ENCODE peak calls at places on chromosome 19, in four cellular contexts. F is thoracic aorta, O is testis, P is astrocyte. E is an unnamed sample. For H3K27me3, the result is how much of the 10 kb centered on the place peaks cover.

GRCh38 chr19:7744871-7745270 is 2.5 kb downstream of the CD209 start:
- DNase-seq in P (no peak), O (peak), F (no peak), E (no peak)

GRCh38 chr19:49264258-49264657 is 60.7 kb downstream of the SLC6A16 start:
- DNase-seq in P (no peak), O (no peak), F (no peak), E (no peak)

GRCh38 chr19:52535831-52536800 is 8.6 kb downstream of the ZNF808 start:
- DNase-seq in P (peak), O (peak), F (peak), E (peak)

GRCh38 chr19:42325896-42326771 is 699 bp downstream of the MEGF8 start:
- DNase-seq in F (no peak), O (no peak), P (no peak), E (peak)

GRCh38 chr19:39047076-39047475 is 14.7 kb upstream of the FBXO27 start:
- DNase-seq in F (no peak), P (no peak), O (no peak), E (no peak)

GRCh38 chr19:31064486-31064885 is 284.8 kb downstream of the TSHZ3 start:
- DNase-seq in P (no peak), F (no peak), O (no peak), E (no peak)

GRCh38 chr19:34838248-34838647 is 65.2 kb upstream of the ZNF599 start:
- DNase-seq in O (no peak), F (no peak), P (no peak), E (no peak)

GRCh38 chr19:30856376-30856775 is 484.2 kb downstream of the ZNF536 start:
- DNase-seq in O (no peak), P (no peak), F (no peak), E (no peak)

GRCh38 chr19:20247016-20247683 is 80.1 kb downstream of the ZNF486 start:
- DNase-seq in F (no peak), O (peak), P (peak), E (peak)

GRCh38 chr19:44212865-44213346 is 574 bp downstream of the ZNF227 start:
- DNase-seq in F (no peak), O (no peak), P (peak), E (no peak)

GRCh38 chr19:37893845-37894575 is 12.4 kb downstream of the WDR87 start:
- DNase-seq in O (no peak), F (no peak), P (no peak), E (no peak)

GRCh38 chr19:16340092-16340491 is 15.5 kb downstream of the KLF2 start:
- DNase-seq in F (no peak), P (peak), O (no peak), E (no peak)

GRCh38 chr19:16343156-16343555 is 18.5 kb downstream of the KLF2 start:
- DNase-seq in F (no peak), P (no peak), O (no peak), E (peak)

GRCh38 chr19:16339361-16339725 is 14.7 kb downstream of the KLF2 start:
- DNase-seq in P (no peak), F (no peak), O (no peak), E (no peak)

GRCh38 chr19:16340654-16341053 is 16.0 kb downstream of the KLF2 start:
- DNase-seq in O (no peak), F (no peak), P (no peak), E (no peak)

DNA sequence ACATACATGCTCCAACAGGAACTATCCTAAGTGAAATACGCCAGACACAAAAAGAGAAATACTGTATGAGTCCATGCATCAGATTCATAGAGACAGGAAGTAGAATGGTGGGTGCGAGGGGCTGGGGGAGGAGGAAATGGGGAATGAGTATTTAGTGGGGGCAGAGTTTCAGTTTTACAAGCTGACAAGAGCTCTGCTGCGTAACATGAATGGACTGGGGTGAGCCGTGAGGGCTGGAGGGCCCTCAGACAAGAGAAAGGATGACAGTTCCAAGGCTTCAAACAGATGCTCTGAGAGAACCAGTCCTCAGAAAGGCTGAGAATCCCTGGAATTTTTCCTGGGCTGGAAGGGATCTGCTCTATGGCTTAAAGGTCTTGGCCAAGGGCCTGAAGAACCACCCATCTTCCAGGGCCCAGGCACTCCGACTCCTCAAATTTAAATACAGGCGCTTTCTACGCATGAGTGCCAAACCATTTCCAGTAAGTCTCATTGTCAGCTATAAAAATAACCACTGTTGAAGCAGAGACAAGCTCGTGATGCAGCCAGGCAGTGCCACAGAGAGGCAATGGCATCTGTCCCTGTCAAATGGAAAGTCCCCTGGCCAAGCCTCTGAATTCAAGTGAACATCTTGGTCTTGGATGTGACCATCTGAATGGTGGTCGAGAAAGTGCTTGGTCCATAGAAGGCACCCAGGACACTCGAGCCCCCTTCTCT is 17.5 kb downstream of the KLF2 start:
- DNase-seq in O (peak), F (no peak), P (peak), E (peak)
- H3K27me3 ChIP-seq in O (under half), F (under half), P (under half), E (under half)

DNA sequence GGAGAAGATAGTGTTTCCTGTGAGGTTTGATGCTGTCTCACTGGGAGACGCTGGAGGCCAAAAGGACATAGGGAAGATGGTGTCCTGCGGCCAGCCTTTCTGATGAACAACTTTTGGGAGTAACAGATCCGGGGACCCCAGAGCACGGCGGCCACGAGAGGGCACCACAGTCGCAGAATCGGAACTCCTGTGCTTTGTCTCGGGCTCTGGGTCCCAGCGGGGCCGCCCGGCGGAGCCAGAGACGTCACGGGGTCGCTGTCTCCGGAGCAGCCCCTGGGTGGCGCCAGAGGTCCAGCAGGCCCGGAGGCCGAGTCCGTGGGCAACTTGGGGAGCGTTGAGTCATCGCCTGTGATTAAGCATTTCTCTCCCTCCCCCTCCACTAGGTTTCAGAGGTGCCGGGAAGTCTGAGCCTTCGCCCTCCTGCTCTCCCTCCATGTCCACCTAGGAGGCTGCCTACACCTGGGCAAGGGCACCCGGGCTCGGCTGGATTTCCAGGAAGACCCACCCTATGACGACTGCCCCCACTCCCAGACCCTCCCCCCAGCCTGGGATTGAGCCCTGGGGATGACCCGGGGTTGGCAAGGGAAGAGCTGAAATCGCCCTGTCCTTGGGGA is 3.2 kb downstream of the NANOS3 start:
- DNase-seq in P (peak), O (peak), F (peak), E (peak)
- H3K4me3 ChIP-seq in P (peak), O (no peak), F (peak), E (no peak)

GRCh38 chr19:1136201-1136600 is 32.4 kb downstream of the GPX4 start:
- DNase-seq in P (no peak), F (no peak), O (no peak), E (no peak)
- H3K27me3 ChIP-seq in P (under half), F (under half), O (under half), E (under half)

GRCh38 chr19:10517760-10518443 is 655 bp upstream of the S1PR5 start:
- DNase-seq in P (no peak), O (no peak), F (no peak), E (peak)
- H3K4me3 ChIP-seq in P (peak), O (peak), F (peak), E (no peak)

GRCh38 chr19:13606156-13606555 is 99.9 kb upstream of the CACNA1A start:
- DNase-seq in F (no peak), O (no peak), P (no peak), E (no peak)

GRCh38 chr19:13600802-13601201 is 94.5 kb upstream of the CACNA1A start:
- DNase-seq in F (no peak), P (no peak), O (no peak), E (no peak)

GRCh38 chr19:13610042-13610691 is 103.9 kb upstream of the CACNA1A start:
- DNase-seq in P (no peak), F (no peak), O (no peak), E (no peak)

GRCh38 chr19:13600091-13600490 is 93.8 kb upstream of the CACNA1A start:
- DNase-seq in P (no peak), F (no peak), O (no peak), E (no peak)

GRCh38 chr19:13604902-13605586 is 98.8 kb upstream of the CACNA1A start:
- DNase-seq in P (no peak), O (no peak), F (no peak), E (no peak)
- H3K27me3 ChIP-seq in P (under half), O (under half), F (under half), E (under half)

DNA sequence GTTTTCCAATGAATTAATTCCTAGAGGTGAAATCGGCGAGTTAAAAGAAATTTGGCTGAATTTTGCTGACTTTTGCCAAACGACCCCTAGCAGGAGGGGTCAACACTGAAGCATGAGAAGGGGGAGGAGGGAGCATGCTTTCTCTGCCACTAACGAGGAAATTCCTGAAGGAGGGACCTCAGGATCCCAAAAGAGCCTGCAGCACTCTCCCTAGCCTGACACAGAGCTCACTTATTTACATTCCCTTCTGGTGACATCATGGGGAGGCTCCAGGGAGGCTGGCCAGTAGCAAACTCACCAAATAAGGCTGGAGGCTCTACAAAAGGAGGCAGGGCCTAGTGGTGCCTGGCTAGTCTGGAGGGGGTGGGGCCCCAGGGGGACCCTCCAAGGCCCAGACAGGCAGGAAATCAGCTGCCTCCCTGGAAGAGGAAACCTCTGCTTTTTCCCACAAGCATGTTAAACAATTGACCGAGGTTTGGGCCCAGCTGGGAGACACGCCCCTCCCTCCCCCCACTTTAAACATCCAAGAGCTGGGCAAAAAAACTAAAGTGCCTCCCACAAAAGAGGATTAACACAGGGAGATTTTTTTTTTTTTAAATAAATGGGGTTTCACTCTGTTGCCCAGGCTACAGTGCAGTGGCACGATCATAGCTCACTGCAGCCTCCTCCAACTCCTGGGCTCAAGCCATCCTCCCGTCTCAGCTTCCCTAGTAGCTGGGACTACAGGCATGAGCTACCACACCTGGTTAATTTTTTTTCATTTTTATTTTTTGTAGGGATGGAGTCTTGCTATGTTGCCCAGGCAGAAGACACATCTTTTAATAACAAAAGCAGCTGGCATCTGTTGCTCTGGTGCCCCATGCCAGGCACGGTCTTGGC is 2.1 kb downstream of the DAPK3 start:
- DNase-seq in F (peak), P (peak), O (peak), E (peak)
- H3K4me3 ChIP-seq in F (peak), P (peak), O (peak), E (no peak)

GRCh38 chr19:33684550-33685303 is 63.0 kb downstream of the CHST8 start:
- DNase-seq in O (no peak), P (no peak), F (no peak), E (no peak)
- H3K27me3 ChIP-seq in O (under half), P (under half), F (under half), E (under half)

E was measured in right cardiac atrium.